ENCODE peak calls at places on chromosome 2, in six cellular contexts. C is CD4-positive, CD25-positive, alpha-beta regulatory T cell; N is small intestine; J is mammary epithelial cell; H is CD8-positive, alpha-beta memory T cell; Q is left ventricle myocardium inferior. K is an unnamed sample.

GRCh38 chr2:11681722-11682589 is 12.0 kb upstream of the NTSR2 start:
- DNase-seq in N (peak; percentile 29), C (peak; percentile 30), H (peak; percentile 57), Q (no peak), J (no peak), K (no peak)

GRCh38 chr2:128306081-128306930 is 12.4 kb downstream of the HS6ST1 start:
- DNase-seq in C (no peak), Q (peak; percentile 59), J (peak; percentile 82), H (peak; percentile 26), N (no peak), K (peak; percentile 98)

GRCh38 chr2:25664531-25665307 is 8.7 kb downstream of the DTNB start:
- DNase-seq in C (no peak), Q (peak; percentile 17), J (peak; percentile 72), H (no peak), N (peak; percentile 69), K (peak; percentile 16)

GRCh38 chr2:109206569-109207145 is 77.7 kb downstream of the SH3RF3 start:
- DNase-seq in C (no peak), H (no peak), J (no peak), Q (no peak), N (no peak), K (no peak)

GRCh38 chr2:19009510-19009909 is 348.9 kb downstream of the OSR1 start:
- DNase-seq in C (no peak), H (no peak), Q (no peak), N (no peak), J (no peak), K (no peak)

GRCh38 chr2:222891890-222892289 is 31.1 kb downstream of the ACSL3 start:
- DNase-seq in H (no peak), C (no peak), Q (no peak), J (no peak), N (no peak), K (no peak)

GRCh38 chr2:43212931-43213330 is 13.5 kb downstream of the ZFP36L2 start:
- DNase-seq in C (no peak), H (no peak), N (peak; percentile 67), J (no peak), Q (peak; percentile 55), K (no peak)

GRCh38 chr2:217864960-217865359 is 137.8 kb downstream of the TNS1 start:
- DNase-seq in N (no peak), J (no peak), Q (no peak), H (no peak), C (no peak), K (no peak)

GRCh38 chr2:48601349-48601748 is 16.3 kb upstream of the GTF2A1L start:
- DNase-seq in Q (no peak), H (no peak), C (no peak), N (peak; percentile 33), J (peak; percentile 9), K (no peak)

GRCh38 chr2:86027913-86028762 is 77.5 kb downstream of the POLR1A start:
- DNase-seq in Q (peak; percentile 38), J (no peak), N (no peak), H (no peak), C (no peak), K (no peak)

GRCh38 chr2:162710282-162710891 is 128.2 kb downstream of the KCNH7 start:
- DNase-seq in C (no peak), J (no peak), Q (no peak), H (no peak), N (peak; percentile 75), K (no peak)

GRCh38 chr2:108621689-108622681 is 87.7 kb downstream of the LIMS1 start:
- DNase-seq in C (no peak), Q (no peak), N (no peak), J (no peak), H (no peak), K (no peak)

GRCh38 chr2:125168442-125168841 is 1143.4 kb downstream of the CNTNAP5 start:
- DNase-seq in H (no peak), J (no peak), Q (no peak), C (no peak), N (no peak), K (no peak)

GRCh38 chr2:151347904-151348303 is 9.5 kb upstream of the TNFAIP6 start:
- DNase-seq in Q (no peak), J (no peak), C (no peak), N (no peak), H (no peak), K (no peak)

GRCh38 chr2:147424766-147425165 is 420.1 kb upstream of the ACVR2A start:
- DNase-seq in Q (no peak), C (no peak), J (peak; percentile 40), H (no peak), N (peak; percentile 50), K (no peak)

GRCh38 chr2:6863792-6864191 is 1.9 kb downstream of the CMPK2 start:
- DNase-seq in C (no peak), H (no peak), J (no peak), N (no peak), Q (peak; percentile 33), K (no peak)

GRCh38 chr2:46187112-46187618 is 110.0 kb upstream of the EPAS1 start:
- DNase-seq in C (no peak), H (no peak), Q (no peak), J (peak; percentile 49), N (peak; percentile 51), K (peak; percentile 78)

GRCh38 chr2:67397143-67397986 is at the start of gene ETAA1:
- DNase-seq in H (peak; percentile 94), J (peak; percentile 86), Q (peak; percentile 94), C (peak; percentile 88), N (peak; percentile 92), K (peak; percentile 94)

GRCh38 chr2:127559454-127559853 is 24.0 kb downstream of the MYO7B start:
- DNase-seq in C (no peak), Q (no peak), H (no peak), N (no peak), J (no peak), K (peak; percentile 23)

GRCh38 chr2:168336786-168337388 is 89.5 kb upstream of the STK39 start:
- DNase-seq in N (peak; percentile 87), C (peak; percentile 19), H (peak; percentile 69), J (peak; percentile 83), Q (no peak), K (no peak)

GRCh38 chr2:152453129-152453642 is 118.2 kb downstream of the FMNL2 start:
- DNase-seq in H (no peak), C (no peak), Q (no peak), J (no peak), N (no peak), K (no peak)

GRCh38 chr2:236657215-236657614 is 87.6 kb downstream of the ACKR3 start:
- DNase-seq in J (no peak), Q (no peak), C (no peak), H (no peak), N (no peak), K (no peak)

GRCh38 chr2:236661064-236661761 is 91.6 kb downstream of the ACKR3 start:
- DNase-seq in H (no peak), C (no peak), Q (no peak), N (no peak), J (peak; percentile 70), K (peak; percentile 86)

GRCh38 chr2:236657801-236658200 is 88.2 kb downstream of the ACKR3 start:
- DNase-seq in H (no peak), J (no peak), Q (no peak), N (no peak), C (no peak), K (peak; percentile 29)

GRCh38 chr2:236659758-236660150 is 90.1 kb downstream of the ACKR3 start:
- DNase-seq in J (no peak), Q (no peak), N (no peak), H (no peak), C (no peak), K (peak; percentile 46)

GRCh38 chr2:236658974-236659757 is 89.5 kb downstream of the ACKR3 start:
- DNase-seq in N (no peak), Q (no peak), J (no peak), C (no peak), H (no peak), K (peak; percentile 24)
- H3K27ac ChIP-seq in N (no peak overlapping the region), Q (no peak overlapping the region), J (no peak overlapping the region), C (no peak overlapping the region), H (no peak overlapping the region), K (no peak overlapping the region)

GRCh38 chr2:54840559-54840958 is 117.1 kb downstream of the EML6 start:
- DNase-seq in J (no peak), Q (no peak), C (no peak), N (no peak), H (no peak), K (no peak)
- H3K27ac ChIP-seq in J (no peak overlapping the region), Q (no peak overlapping the region), C (no peak overlapping the region), N (no peak overlapping the region), H (no peak overlapping the region), K (no peak overlapping the region)

GRCh38 chr2:65416945-65417344 is 15.5 kb downstream of the SPRED2 start:
- DNase-seq in Q (no peak), J (no peak), C (no peak), H (no peak), N (peak; percentile 45), K (no peak)
- H3K27ac ChIP-seq in Q (no peak overlapping the region), J (no peak overlapping the region), C (no peak overlapping the region), H (no peak overlapping the region), N (no peak overlapping the region), K (no peak overlapping the region)

GRCh38 chr2:63903003-63903402 is 61.3 kb downstream of the UGP2 start:
- DNase-seq in J (peak; percentile 5), H (no peak), Q (no peak), N (no peak), C (no peak), K (no peak)
- H3K27ac ChIP-seq in J (no peak overlapping the region), H (no peak overlapping the region), Q (no peak overlapping the region), N (no peak overlapping the region), C (no peak overlapping the region), K (no peak overlapping the region)

GRCh38 chr2:205948496-205948837 is 137.5 kb downstream of the INO80D start:
- DNase-seq in C (no peak), J (no peak), H (no peak), Q (no peak), N (no peak), K (no peak)

GRCh38 chr2:205946226-205946625 is 139.7 kb downstream of the INO80D start:
- DNase-seq in J (no peak), Q (no peak), N (no peak), H (no peak), C (no peak), K (no peak)

GRCh38 chr2:205947621-205948495 is 138.1 kb downstream of the INO80D start:
- DNase-seq in N (peak; percentile 53), H (peak; percentile 57), Q (peak; percentile 65), C (peak; percentile 11), J (peak; percentile 35), K (peak; percentile 51)

GRCh38 chr2:205954707-205955106 is 131.3 kb downstream of the INO80D start:
- DNase-seq in N (no peak), Q (no peak), J (no peak), C (no peak), H (no peak), K (no peak)

DNA sequence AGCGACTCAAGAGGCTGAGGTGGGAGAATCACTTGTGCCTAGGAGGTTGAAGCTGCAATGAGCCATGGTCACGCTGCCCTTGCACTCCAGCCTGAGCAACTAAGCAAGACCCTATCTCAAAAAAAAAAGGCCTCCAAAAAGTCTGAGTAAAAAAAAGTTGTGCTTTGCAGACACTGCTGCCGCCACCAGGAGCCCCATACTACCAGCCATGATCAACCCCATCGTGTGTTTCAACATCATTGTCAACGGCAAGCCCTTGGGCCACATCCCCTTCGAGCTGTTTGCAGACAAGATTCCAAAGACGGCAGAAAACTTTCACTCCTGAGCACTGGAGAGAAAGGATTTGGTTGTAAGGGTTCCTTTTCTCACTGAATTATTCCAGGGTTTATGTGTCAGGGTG is 137.1 kb downstream of the INO80D start:
- DNase-seq in J (no peak), C (no peak), N (no peak), H (no peak), Q (no peak), K (no peak)
- H3K27ac ChIP-seq in J (no peak overlapping the region), C (no peak overlapping the region), N (no peak overlapping the region), H (no peak overlapping the region), Q (no peak overlapping the region), K (no peak overlapping the region)

GRCh38 chr2:38097611-38098350 is 21.8 kb upstream of the CYP1B1 start:
- DNase-seq in H (no peak), Q (no peak), C (no peak), J (peak; percentile 31), N (no peak), K (peak; percentile 73)
- H3K27ac ChIP-seq in H (no peak overlapping the region), Q (peak overlapping the region; percentile 82), C (no peak overlapping the region), J (peak overlapping the region; percentile 85), N (no peak overlapping the region), K (peak overlapping the region; percentile 80)